ENCODE peak calls at places on chromosome 11, in five cellular contexts. C is pancreas, I is right lobe of liver, S is IMR-90, R is DND-41. U is an unnamed sample.

GRCh38 chr11:1652026-1652425 is 22.5 kb downstream of the KRTAP5-5 start:
- DNase-seq in I (no peak), C (peak; percentile 41), R (no peak), S (no peak), U (no peak)

GRCh38 chr11:26194871-26195270 is 137.1 kb upstream of the ANO3 start:
- DNase-seq in C (no peak), I (no peak), R (no peak), S (peak; percentile 26), U (no peak)

GRCh38 chr11:78414321-78415051 is 3.1 kb downstream of the GAB2 start:
- DNase-seq in R (no peak), I (no peak), C (no peak), S (peak; percentile 43), U (no peak)

GRCh38 chr11:8807544-8808225 is 103.3 kb upstream of the AKIP1 start:
- DNase-seq in R (no peak), S (peak; percentile 93), C (no peak), I (no peak), U (no peak)

GRCh38 chr11:12318791-12319733 is 58.3 kb upstream of the PARVA start:
- DNase-seq in C (no peak), R (peak; percentile 61), S (peak; percentile 89), I (no peak), U (no peak)

GRCh38 chr11:57639321-57640067 is 10.2 kb downstream of the YPEL4 start:
- DNase-seq in C (no peak), S (peak; percentile 57), R (peak; percentile 98), I (peak; percentile 51), U (no peak)

GRCh38 chr11:125036933-125037332 is 26.2 kb upstream of the SLC37A2 start:
- DNase-seq in S (peak; percentile 98), I (no peak), R (no peak), C (no peak), U (no peak)

GRCh38 chr11:7499046-7499445 is 13.7 kb downstream of the OLFML1 start:
- DNase-seq in S (no peak), I (no peak), C (no peak), R (no peak), U (no peak)

GRCh38 chr11:79329561-79329960 is 111.3 kb downstream of the TENM4 start:
- DNase-seq in S (no peak), R (no peak), I (no peak), C (no peak), U (no peak)

GRCh38 chr11:20397281-20397680 is 9.8 kb downstream of the PRMT3 start:
- DNase-seq in C (no peak), R (peak; percentile 29), S (peak; percentile 57), I (no peak), U (peak; percentile 37)

GRCh38 chr11:101022256-101022655 is 107.4 kb downstream of the PGR start:
- DNase-seq in R (no peak), C (no peak), I (no peak), S (no peak), U (no peak)

GRCh38 chr11:67265633-67266423 is 445 bp upstream of the GRK2 start:
- DNase-seq in C (peak; percentile 96), I (peak; percentile 83), R (peak; percentile 73), S (peak; percentile 33), U (peak; percentile 89)

GRCh38 chr11:62721994-62722393 is 5.3 kb downstream of the HNRNPUL2 start:
- DNase-seq in S (peak; percentile 40), I (no peak), C (no peak), R (no peak), U (no peak)

GRCh38 chr11:111586305-111586915 is 15.8 kb upstream of the SIK2 start:
- DNase-seq in R (peak; percentile 33), I (no peak), C (no peak), S (peak; percentile 66), U (peak; percentile 43)

DNA sequence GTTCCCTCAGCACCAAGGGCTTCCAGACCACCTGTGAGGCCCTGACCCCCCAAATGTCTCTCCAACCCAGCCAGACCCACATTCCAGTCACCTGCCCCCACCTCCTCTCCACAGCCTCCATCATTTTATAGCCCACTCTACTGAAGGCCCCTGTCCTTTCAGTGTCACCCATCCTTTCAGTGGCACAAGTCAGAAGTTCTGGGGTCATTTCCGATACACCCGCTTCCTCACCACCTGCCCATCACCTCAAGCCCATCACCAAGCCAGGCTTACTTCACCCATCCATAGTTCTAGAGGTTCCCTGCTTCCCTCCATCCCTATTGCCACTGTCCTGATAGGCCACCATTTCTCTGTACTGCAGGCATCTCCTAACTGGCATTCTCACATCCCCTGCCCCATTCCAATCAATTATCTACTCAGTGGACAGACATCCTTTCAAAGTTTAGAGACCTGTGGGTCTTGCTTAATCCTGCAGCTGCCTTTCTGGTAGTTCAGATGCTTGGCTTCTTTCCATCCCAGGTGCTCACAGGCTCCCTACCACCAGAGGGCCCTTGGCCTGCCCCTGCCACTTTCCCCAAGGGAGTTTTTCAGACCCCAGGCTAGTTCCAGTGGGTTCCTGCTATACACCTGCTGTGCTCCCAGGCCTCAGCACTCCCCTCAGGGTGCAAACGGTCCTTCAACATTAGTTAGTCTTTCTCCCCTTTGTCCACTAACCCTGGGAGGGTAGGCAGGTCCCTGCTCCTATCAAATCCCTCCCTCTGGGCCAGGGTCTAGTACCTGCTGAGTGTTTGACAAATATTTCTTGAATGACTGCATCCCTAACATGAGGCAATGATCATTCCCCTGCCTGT is 7.6 kb downstream of the KCNQ1OT1 start:
- DNase-seq in C (peak; percentile 43), S (no peak), R (peak; percentile 24), I (no peak), U (no peak)
- TF ChIP-seq CTCF in C (peak; percentile 23), S (peak; percentile 13), R (peak; percentile 45), I (peak; percentile 45), U (no peak)

GRCh38 chr11:71564430-71564829 is 933 bp upstream of the KRTAP5-10 start:
- DNase-seq in I (no peak), R (no peak), C (no peak), S (no peak), U (no peak)

GRCh38 chr11:71565263-71565662 is at the start of gene KRTAP5-10:
- DNase-seq in R (no peak), C (no peak), S (no peak), I (no peak), U (no peak)

GRCh38 chr11:71566081-71566620 is 788 bp downstream of the KRTAP5-10 start:
- DNase-seq in C (no peak), S (no peak), I (no peak), R (no peak), U (no peak)

GRCh38 chr11:71562120-71562519 is 3.2 kb upstream of the KRTAP5-10 start:
- DNase-seq in I (no peak), C (no peak), R (no peak), S (no peak), U (no peak)

DNA sequence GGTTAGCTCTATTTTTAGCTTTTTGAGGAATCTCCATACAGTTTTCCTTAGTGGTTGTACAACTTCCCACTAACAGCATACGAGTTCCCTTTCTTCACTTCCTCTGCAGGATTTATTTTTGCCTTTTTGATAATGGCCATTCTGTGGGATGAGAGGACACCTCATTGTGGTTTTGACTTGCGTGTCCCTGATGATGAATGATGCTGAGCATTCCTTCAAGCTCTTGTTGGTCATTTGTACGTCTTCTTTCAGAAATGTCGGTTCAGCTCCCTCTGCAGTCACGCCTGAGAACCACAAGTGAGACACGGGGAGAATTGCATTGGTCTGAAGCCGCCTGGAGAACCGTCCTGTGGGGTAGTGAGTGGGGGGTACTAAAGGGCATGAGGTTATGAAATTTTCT is 2.0 kb upstream of the KRTAP5-10 start:
- DNase-seq in R (peak; percentile 14), S (peak; percentile 62), I (peak; percentile 43), C (no peak), U (peak; percentile 72)
- TF ChIP-seq CTCF in R (peak; percentile 55), S (peak; percentile 40), I (peak; percentile 60), C (no peak), U (peak; percentile 73)

GRCh38 chr11:115612331-115612730 is 108.1 kb upstream of the CADM1 start:
- DNase-seq in R (no peak), C (no peak), S (peak; percentile 50), I (no peak), U (no peak)
- TF ChIP-seq CTCF in R (no peak), C (no peak), S (no peak), I (no peak), U (no peak)

GRCh38 chr11:44125598-44125997 is 30.1 kb downstream of the EXT2 start:
- DNase-seq in C (no peak), S (no peak), R (no peak), I (no peak), U (no peak)

GRCh38 chr11:44116433-44116832 is 21.0 kb downstream of the EXT2 start:
- DNase-seq in S (peak; percentile 6), C (no peak), I (no peak), R (no peak), U (no peak)

GRCh38 chr11:44120169-44120568 is 24.7 kb downstream of the EXT2 start:
- DNase-seq in C (no peak), R (no peak), I (no peak), S (no peak), U (no peak)
- TF ChIP-seq CTCF in C (no peak), R (peak; percentile 33), I (peak; percentile 39), S (peak; percentile 12), U (no peak)

DNA sequence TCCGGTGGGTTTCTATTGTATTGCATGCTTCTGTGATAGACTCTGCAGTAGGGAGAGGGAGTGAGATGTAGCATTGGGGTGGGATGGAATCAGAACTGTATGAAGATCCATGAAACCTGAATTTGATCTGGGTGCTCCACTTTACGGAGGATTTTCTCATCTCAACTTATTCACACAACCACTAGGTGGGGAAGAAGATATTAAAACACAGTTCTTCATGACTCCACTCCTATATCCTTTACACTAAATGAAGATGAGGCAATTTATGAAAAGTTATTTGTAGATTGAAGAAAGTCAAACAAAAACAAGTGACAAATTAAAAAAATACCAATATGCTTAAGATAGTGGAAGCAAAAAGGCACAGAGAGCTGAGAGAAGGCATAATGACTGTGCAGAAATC is 92.6 kb upstream of the PDGFD start:
- DNase-seq in I (no peak), C (no peak), S (peak; percentile 13), R (no peak), U (no peak)
- TF ChIP-seq CTCF in I (no peak), C (peak; percentile 11), S (peak; percentile 24), R (peak; percentile 23), U (no peak)

GRCh38 chr11:128859563-128860441 is 7.3 kb downstream of the KCNJ1 start:
- DNase-seq in I (peak; percentile 74), S (peak; percentile 47), R (peak; percentile 53), C (peak; percentile 97), U (peak; percentile 86)
- TF ChIP-seq CTCF in I (peak; percentile 94), S (peak; percentile 67), R (peak; percentile 75), C (peak; percentile 99), U (peak; percentile 94)

GRCh38 chr11:10632483-10632882 is 61.1 kb downstream of the IRAG1 start:
- DNase-seq in R (no peak), S (no peak), I (no peak), C (no peak), U (no peak)

GRCh38 chr11:10631761-10632160 is 61.8 kb downstream of the IRAG1 start:
- DNase-seq in C (no peak), I (no peak), S (no peak), R (no peak), U (no peak)

GRCh38 chr11:10634407-10634806 is 59.1 kb downstream of the IRAG1 start:
- DNase-seq in S (no peak), R (no peak), I (no peak), C (no peak), U (no peak)

GRCh38 chr11:10629431-10630002 is 61.1 kb upstream of the LYVE1 start:
- DNase-seq in I (no peak), R (no peak), S (no peak), C (no peak), U (no peak)

GRCh38 chr11:10633261-10633660 is 60.3 kb downstream of the IRAG1 start:
- DNase-seq in R (no peak), C (no peak), S (no peak), I (no peak), U (no peak)
- TF ChIP-seq CTCF in R (no peak), C (no peak), S (no peak), I (no peak), U (no peak)